ENCODE peak calls at places on chromosomes 5 and 9, in six cellular contexts. Y is PC-3, N is A549, D is tibial artery, L is pancreas, I is endodermal cell. Q is an unnamed sample. For H3K4me1, the result is how much of the 10 kb centered on the place peaks cover.

GRCh38 chr9:87337335-87338074 is 160.2 kb upstream of the DAPK1 start:
- DNase-seq in Y (no peak), N (peak), D (no peak), L (no peak), I (peak), Q (no peak)

GRCh38 chr5:94614156-94614805 is 4.1 kb downstream of the KIAA0825 start:
- DNase-seq in Y (no peak), N (no peak), D (no peak), L (no peak), I (no peak), Q (no peak)

GRCh38 chr5:3905521-3905920 is 309.9 kb downstream of the IRX1 start:
- DNase-seq in Y (no peak), N (no peak), D (no peak), L (no peak), I (no peak), Q (no peak)

GRCh38 chr5:146076455-146076854 is 28.9 kb downstream of the PLAC8L1 start:
- DNase-seq in Y (no peak), N (no peak), D (no peak), L (no peak), I (peak), Q (no peak)

GRCh38 chr5:64693636-64694035 is 3.3 kb downstream of the SHISAL2B start:
- DNase-seq in Y (peak), N (no peak), D (no peak), L (no peak), I (no peak), Q (no peak)

GRCh38 chr5:35141739-35142138 is 88.5 kb downstream of the PRLR start:
- DNase-seq in Y (no peak), N (no peak), D (no peak), L (no peak), I (no peak), Q (no peak)

GRCh38 chr5:14269395-14269794 is 126.3 kb downstream of the TRIO start:
- DNase-seq in Y (peak), N (no peak), D (no peak), L (no peak), I (peak), Q (no peak)

GRCh38 chr5:39399135-39400036 is 25.4 kb downstream of the DAB2 start:
- DNase-seq in Y (peak), N (peak), D (no peak), L (no peak), I (no peak), Q (peak)

GRCh38 chr5:137142371-137143243 is 356.5 kb downstream of the SPOCK1 start:
- DNase-seq in Y (peak), N (no peak), D (peak), L (no peak), I (no peak), Q (no peak)

GRCh38 chr9:91896096-91896495 is 53.9 kb downstream of the ROR2 start:
- DNase-seq in Y (no peak), N (no peak), D (no peak), L (no peak), I (no peak), Q (no peak)

GRCh38 chr9:13804532-13804931 is 509.4 kb downstream of the NFIB start:
- DNase-seq in Y (peak), N (no peak), D (no peak), L (no peak), I (no peak), Q (no peak)

GRCh38 chr9:100472725-100473261 is at the start of gene TMEFF1:
- DNase-seq in Y (peak), N (peak), D (no peak), L (peak), I (peak), Q (peak)

GRCh38 chr5:79259383-79259782 is 23.5 kb downstream of the JMY start:
- DNase-seq in Y (no peak), N (no peak), D (no peak), L (no peak), I (no peak), Q (no peak)

GRCh38 chr9:17423681-17424011 is 155.2 kb upstream of the SH3GL2 start:
- DNase-seq in Y (no peak), N (no peak), D (no peak), L (no peak), I (no peak), Q (no peak)

GRCh38 chr9:18890372-18890771 is 142.6 kb downstream of the SAXO1 start:
- DNase-seq in Y (peak), N (no peak), D (no peak), L (no peak), I (no peak), Q (peak)

GRCh38 chr5:126271141-126271540 is 152.1 kb upstream of the GRAMD2B start:
- DNase-seq in Y (no peak), N (no peak), D (no peak), L (no peak), I (no peak), Q (no peak)

GRCh38 chr5:98773464-98774191 is at the start of gene RGMB:
- DNase-seq in Y (peak), N (peak), D (peak), L (peak), I (peak), Q (peak)

GRCh38 chr5:9653811-9654210 is 23.7 kb upstream of the TAS2R1 start:
- DNase-seq in Y (peak), N (no peak), D (no peak), L (peak), I (no peak), Q (no peak)

GRCh38 chr5:124738751-124739559 is 7.5 kb downstream of the ZNF608 start:
- DNase-seq in Y (no peak), N (no peak), D (no peak), L (no peak), I (peak), Q (no peak)

GRCh38 chr9:98445576-98445975 is 190.1 kb upstream of the TBC1D2 start:
- DNase-seq in Y (no peak), N (no peak), D (no peak), L (no peak), I (no peak), Q (no peak)

GRCh38 chr9:86854898-86855523 is 92.3 kb downstream of the GAS1 start:
- DNase-seq in Y (peak), N (no peak), D (no peak), L (no peak), I (peak), Q (peak)

GRCh38 chr5:71865202-71865601 is 146.1 kb downstream of the CARTPT start:
- DNase-seq in Y (peak), N (no peak), D (no peak), L (no peak), I (no peak), Q (no peak)

GRCh38 chr9:15856591-15856990 is 303.7 kb downstream of the CCDC171 start:
- DNase-seq in Y (peak), N (no peak), D (no peak), L (no peak), I (no peak), Q (no peak)

GRCh38 chr5:174900176-174900692 is 175.9 kb downstream of the MSX2 start:
- DNase-seq in Y (no peak), N (no peak), D (no peak), L (no peak), I (no peak), Q (peak)

GRCh38 chr5:159427180-159428012 is 97.1 kb upstream of the IL12B start:
- DNase-seq in Y (no peak), N (no peak), D (no peak), L (no peak), I (no peak), Q (no peak)

GRCh38 chr9:98442114-98442513 is 186.7 kb upstream of the TBC1D2 start:
- DNase-seq in Y (no peak), N (no peak), D (no peak), L (no peak), I (peak), Q (no peak)

GRCh38 chr9:107810493-107810931 is 320.9 kb upstream of the KLF4 start:
- DNase-seq in Y (peak), N (no peak), D (no peak), L (no peak), I (no peak), Q (no peak)

GRCh38 chr5:74290634-74291033 is 349.9 kb downstream of the ENC1 start:
- DNase-seq in Y (no peak), N (no peak), D (no peak), L (no peak), I (no peak), Q (no peak)

GRCh38 chr5:177319913-177320588 is 8.4 kb upstream of the MXD3 start:
- DNase-seq in Y (no peak), N (no peak), D (no peak), L (peak), I (no peak), Q (no peak)

GRCh38 chr5:103217101-103217500 is 41.5 kb upstream of the MACIR start:
- DNase-seq in Y (no peak), N (no peak), D (no peak), L (no peak), I (no peak), Q (no peak)

GRCh38 chr5:128154943-128155342 is 71.4 kb downstream of the SLC12A2 start:
- DNase-seq in Y (no peak), N (no peak), D (no peak), L (no peak), I (no peak), Q (no peak)

GRCh38 chr5:136032564-136032963 is 3.8 kb downstream of the TGFBI start:
- DNase-seq in Y (peak), N (no peak), D (peak), L (no peak), I (peak), Q (no peak)

GRCh38 chr5:136034976-136035375 is 6.2 kb downstream of the TGFBI start:
- DNase-seq in Y (no peak), N (no peak), D (no peak), L (no peak), I (peak), Q (peak)

GRCh38 chr5:136033244-136033643 is 4.5 kb downstream of the TGFBI start:
- DNase-seq in Y (no peak), N (no peak), D (no peak), L (no peak), I (no peak), Q (peak)

GRCh38 chr5:136034492-136034891 is 5.7 kb downstream of the TGFBI start:
- DNase-seq in Y (no peak), N (no peak), D (peak), L (no peak), I (peak), Q (no peak)

DNA sequence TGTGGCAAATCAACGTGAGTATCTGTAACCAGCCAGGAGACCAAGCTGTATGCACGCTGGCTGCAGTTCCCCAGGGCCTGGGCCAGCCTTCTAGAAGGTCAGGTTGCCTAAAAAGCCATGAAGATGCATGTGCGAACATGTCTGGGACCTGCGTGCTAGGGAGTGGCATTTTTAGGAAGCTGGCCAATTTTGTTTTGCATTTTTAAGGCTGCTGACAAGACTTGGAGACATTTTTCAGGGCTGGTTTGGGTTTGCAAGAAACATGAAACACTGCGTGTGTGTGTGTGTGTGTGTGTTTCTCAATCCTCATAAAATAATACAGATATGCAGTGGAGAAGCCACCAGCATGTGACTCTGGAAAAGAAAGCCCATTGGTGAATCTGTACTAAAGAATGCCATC is 5.1 kb downstream of the TGFBI start:
- DNase-seq in Y (no peak), N (no peak), D (peak), L (no peak), I (peak), Q (no peak)
- H3K27ac ChIP-seq in Y (no peak), N (peak), D (peak), L (no peak), I (no peak), Q (no peak)

DNA sequence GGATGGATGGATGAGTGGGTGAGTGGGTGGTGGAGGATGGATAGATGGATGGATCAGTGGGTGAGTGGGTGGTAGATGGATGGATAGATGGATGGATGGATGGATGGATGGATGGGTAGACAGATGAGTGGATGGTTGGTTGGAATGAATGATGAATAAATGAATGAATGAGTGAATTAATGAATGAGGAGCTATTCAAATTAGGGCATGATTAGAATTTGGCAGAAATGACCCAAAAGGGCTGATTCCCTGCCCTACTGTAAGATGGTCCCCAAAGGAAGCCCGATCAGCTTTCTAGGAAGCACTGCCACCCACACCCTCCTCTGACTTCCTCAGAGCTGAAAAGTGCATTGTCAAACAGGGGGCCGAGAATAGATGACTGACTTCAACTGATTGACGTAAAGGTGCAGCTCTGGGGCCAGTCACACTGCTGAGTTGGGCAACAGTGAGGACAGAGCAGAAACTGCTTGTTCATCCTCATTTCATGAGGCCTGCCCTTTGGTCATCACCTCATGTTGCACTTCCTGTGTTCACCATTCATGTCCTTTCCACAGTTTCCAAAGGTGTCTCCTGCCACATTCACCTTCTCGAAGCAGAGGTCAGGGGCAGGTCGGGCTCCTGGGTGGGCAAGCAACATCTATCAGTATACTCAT is 34.3 kb downstream of the NIPAL4 start:
- DNase-seq in Y (no peak), N (no peak), D (no peak), L (no peak), I (no peak), Q (no peak)
- H3K4me1 ChIP-seq in Y (under half), N (under half), D (under half), L (under half), I (under half), Q (under half)

GRCh38 chr9:115943591-115944165 is 209.9 kb upstream of the PAPPA start:
- DNase-seq in Y (no peak), N (no peak), D (no peak), L (no peak), I (no peak), Q (no peak)

GRCh38 chr9:115941561-115942315 is 211.9 kb upstream of the PAPPA start:
- DNase-seq in Y (peak), N (no peak), D (no peak), L (no peak), I (no peak), Q (no peak)

GRCh38 chr9:115939065-115939765 is 214.4 kb upstream of the PAPPA start:
- DNase-seq in Y (peak), N (no peak), D (no peak), L (no peak), I (no peak), Q (no peak)

GRCh38 chr9:115944166-115944948 is 209.2 kb upstream of the PAPPA start:
- DNase-seq in Y (no peak), N (peak), D (peak), L (no peak), I (no peak), Q (peak)

DNA sequence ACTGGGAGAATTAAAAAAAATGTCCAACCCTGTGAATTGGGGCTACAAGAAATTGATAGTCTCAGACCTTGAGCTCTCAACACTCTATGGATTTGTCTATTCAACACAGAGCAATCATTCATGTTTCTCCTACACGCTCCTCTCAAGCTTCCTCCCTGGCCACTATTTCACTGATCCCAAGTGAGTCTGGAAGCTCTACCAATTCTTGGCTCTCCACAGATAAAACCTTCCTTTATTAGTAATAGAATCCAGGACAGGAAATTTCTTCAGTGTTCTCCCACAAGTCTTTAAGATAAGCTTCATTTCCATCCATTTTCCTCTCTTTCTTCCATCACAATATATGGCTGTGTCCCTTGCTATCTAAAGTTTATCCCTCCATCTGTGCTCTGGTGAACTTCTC is 215.1 kb upstream of the PAPPA start:
- DNase-seq in Y (no peak), N (no peak), D (no peak), L (no peak), I (no peak), Q (no peak)
- H3K27ac ChIP-seq in Y (no peak), N (peak), D (no peak), L (no peak), I (no peak), Q (no peak)

GRCh38 chr5:149412783-149413476 is 33.8 kb upstream of the IL17B start:
- DNase-seq in Y (no peak), N (no peak), D (peak), L (no peak), I (no peak), Q (no peak)
- H3K4me1 ChIP-seq in Y (under half), N (under half), D (under half), L (under half), I (under half), Q (under half)

GRCh38 chr9:137825324-137825991 is 52.1 kb upstream of the CACNA1B start:
- DNase-seq in Y (no peak), N (no peak), D (no peak), L (no peak), I (no peak), Q (no peak)
- H3K27ac ChIP-seq in Y (no peak), N (no peak), D (no peak), L (no peak), I (no peak), Q (no peak)

GRCh38 chr9:135805422-135806022 is 101.8 kb downstream of the CAMSAP1 start:
- DNase-seq in Y (no peak), N (no peak), D (no peak), L (peak), I (no peak), Q (no peak)

GRCh38 chr9:135803441-135803840 is 101.5 kb downstream of the KCNT1 start:
- DNase-seq in Y (no peak), N (no peak), D (no peak), L (peak), I (no peak), Q (no peak)

GRCh38 chr9:135801070-135801469 is 99.1 kb downstream of the KCNT1 start:
- DNase-seq in Y (no peak), N (no peak), D (no peak), L (no peak), I (no peak), Q (no peak)

GRCh38 chr9:135804588-135805421 is 102.5 kb downstream of the CAMSAP1 start:
- DNase-seq in Y (no peak), N (no peak), D (no peak), L (peak), I (peak), Q (no peak)

GRCh38 chr9:135802876-135803419 is 101.0 kb downstream of the KCNT1 start:
- DNase-seq in Y (no peak), N (no peak), D (no peak), L (peak), I (no peak), Q (no peak)
- H3K4me1 ChIP-seq in Y (under half), N (under half), D (under half), L (under half), I (under half), Q (under half)

GRCh38 chr9:125932012-125932411 is 184.8 kb downstream of the PBX3 start:
- DNase-seq in Y (peak), N (peak), D (peak), L (no peak), I (no peak), Q (peak)
- H3K27ac ChIP-seq in Y (peak), N (no peak), D (no peak), L (no peak), I (no peak), Q (no peak)

GRCh38 chr9:81758123-81758797 is 68.9 kb upstream of the TLE1 start:
- DNase-seq in Y (no peak), N (no peak), D (no peak), L (no peak), I (no peak), Q (no peak)
- H3K4me1 ChIP-seq in Y (under half), N (under half), D (under half), L (under half), I (under half), Q (under half)

Q was measured in SJCRH30.